ENCODE peak calls at places on chromosome 3, in nine cellular contexts. L is MG63; P is CD8-positive, alpha-beta memory T cell; T is sciatic nerve; H is NCI-H446; D is WTC11; S is NT2/D1; W is GM20000; G is OCI-LY7. I is an unnamed sample.

GRCh38 chr3:133756716-133757694 is 10.8 kb downstream of the TF start:
- DNase-seq in T (no peak), G (no peak), H (no peak), S (no peak), P (no peak), L (no peak), W (no peak), D (no peak), I (no peak)

GRCh38 chr3:171875923-171876412 is 32.8 kb downstream of the TMEM212 start:
- DNase-seq in S (no peak), H (no peak), W (no peak), P (no peak), G (no peak), D (no peak), T (no peak), L (peak), I (no peak)

GRCh38 chr3:89742546-89742945 is 635.1 kb downstream of the EPHA3 start:
- DNase-seq in G (no peak), L (no peak), T (no peak), W (no peak), D (no peak), S (no peak), P (no peak), H (no peak), I (no peak)

GRCh38 chr3:110925804-110926203 is 145.8 kb upstream of the NECTIN3 start:
- DNase-seq in D (no peak), W (no peak), L (no peak), T (no peak), S (no peak), H (no peak), G (no peak), P (no peak), I (peak)

GRCh38 chr3:109071349-109072142 is 46.4 kb downstream of the MORC1 start:
- DNase-seq in H (no peak), D (no peak), P (no peak), T (no peak), L (no peak), W (no peak), S (no peak), G (no peak), I (no peak)

GRCh38 chr3:134336587-134336986 is 37.7 kb downstream of the AMOTL2 start:
- DNase-seq in G (no peak), W (no peak), L (peak), D (no peak), T (no peak), S (no peak), H (no peak), P (no peak), I (no peak)

GRCh38 chr3:42526616-42527367 is 24.3 kb downstream of the VIPR1 start:
- DNase-seq in H (no peak), W (no peak), P (peak), G (no peak), T (no peak), S (no peak), D (peak), L (no peak), I (no peak)

GRCh38 chr3:56251343-56251945 is 216.8 kb downstream of the ERC2 start:
- DNase-seq in G (peak), W (peak), D (peak), L (no peak), P (no peak), S (peak), H (no peak), T (peak), I (peak)

GRCh38 chr3:157099337-157100078 is 60.4 kb downstream of the CCNL1 start:
- DNase-seq in D (no peak), W (no peak), L (no peak), P (no peak), H (no peak), T (no peak), G (no peak), S (no peak), I (no peak)

GRCh38 chr3:149990423-149990953 is 19.8 kb upstream of the PFN2 start:
- DNase-seq in D (no peak), P (no peak), T (no peak), G (no peak), L (no peak), S (no peak), W (no peak), H (no peak), I (no peak)

GRCh38 chr3:24336101-24336500 is 158.5 kb downstream of the THRB start:
- DNase-seq in S (no peak), D (no peak), T (peak), H (no peak), G (no peak), P (no peak), W (no peak), L (no peak), I (no peak)

GRCh38 chr3:138833908-138834358 is 795 bp downstream of the PIK3CB start:
- DNase-seq in P (no peak), L (peak), G (no peak), S (no peak), T (no peak), H (no peak), W (peak), D (no peak), I (no peak)

GRCh38 chr3:150083653-150084037 is 113.0 kb upstream of the PFN2 start:
- DNase-seq in G (no peak), L (peak), S (no peak), P (no peak), T (no peak), H (peak), W (no peak), D (no peak), I (peak)

GRCh38 chr3:78754066-78754743 is 1013.6 kb downstream of the ROBO1 start:
- DNase-seq in L (no peak), P (no peak), T (no peak), W (no peak), D (no peak), S (no peak), H (no peak), G (no peak), I (no peak)

GRCh38 chr3:86702381-86702958 is 288.5 kb downstream of the VGLL3 start:
- DNase-seq in H (no peak), T (no peak), L (no peak), W (peak), P (no peak), S (no peak), G (peak), D (no peak), I (no peak)

GRCh38 chr3:114350271-114350670 is 56.4 kb downstream of the TIGIT start:
- DNase-seq in L (no peak), W (no peak), S (no peak), D (no peak), P (no peak), T (no peak), G (no peak), H (no peak), I (no peak)

GRCh38 chr3:5122741-5123706 is 932 bp downstream of the ARL8B start:
- DNase-seq in P (peak), S (peak), G (peak), W (peak), D (peak), L (peak), T (no peak), H (no peak), I (no peak)

GRCh38 chr3:176159796-176160195 is 1037.5 kb downstream of the TBL1XR1 start:
- DNase-seq in D (no peak), W (no peak), S (no peak), L (no peak), G (no peak), H (no peak), P (no peak), T (no peak), I (no peak)